ENCODE peak calls at places on chromosomes 5 and 9, in nine cellular contexts. X is PC-9, F is psoas muscle, Z is mucosa of descending colon, T is GM20000, N is AG09319, H is left ventricle myocardium inferior, P is progenitor cell of endocrine pancreas, D is GM12865. J is an unnamed sample.

GRCh38 chr5:112417931-112418358 is 1.1 kb downstream of the EPB41L4A start:
- DNase-seq in X (peak; percentile 37), F (peak; percentile 54), Z (peak; percentile 61), T (peak; percentile 60), N (no peak), H (peak; percentile 71), P (no peak), D (peak; percentile 78), J (peak; percentile 91)

GRCh38 chr5:135016926-135017325 is 17.1 kb downstream of the PITX1 start:
- DNase-seq in X (no peak), F (peak; percentile 39), Z (no peak), T (no peak), N (no peak), H (no peak), P (no peak), D (no peak), J (no peak)

GRCh38 chr5:317086-317811 is 4.3 kb upstream of the AHRR start:
- DNase-seq in X (no peak), F (no peak), Z (peak; percentile 64), T (peak; percentile 92), N (no peak), H (no peak), P (peak; percentile 63), D (peak; percentile 92), J (peak; percentile 83)

GRCh38 chr5:112192886-112193285 is 226.2 kb downstream of the EPB41L4A start:
- DNase-seq in X (no peak), F (no peak), Z (no peak), T (no peak), N (no peak), H (no peak), P (no peak), D (no peak), J (no peak)

GRCh38 chr9:120912958-120913672 is 13.5 kb downstream of the TRAF1 start:
- DNase-seq in X (no peak), F (no peak), Z (no peak), T (no peak), N (no peak), H (no peak), P (no peak), D (no peak), J (no peak)

GRCh38 chr5:66904189-66904588 is 292.4 kb downstream of the CD180 start:
- DNase-seq in X (no peak), F (no peak), Z (peak; percentile 10), T (no peak), N (no peak), H (no peak), P (no peak), D (no peak), J (no peak)

GRCh38 chr9:125632321-125633115 is 74.5 kb downstream of the MAPKAP1 start:
- DNase-seq in X (peak; percentile 57), F (no peak), Z (peak; percentile 28), T (peak; percentile 65), N (no peak), H (no peak), P (no peak), D (peak; percentile 93), J (peak; percentile 78)

GRCh38 chr5:101897914-101898313 is 398.2 kb downstream of the SLCO4C1 start:
- DNase-seq in X (no peak), F (no peak), Z (no peak), T (no peak), N (no peak), H (no peak), P (no peak), D (peak; percentile 3), J (no peak)

GRCh38 chr5:9222054-9222738 is 323.7 kb downstream of the SEMA5A start:
- DNase-seq in X (no peak), F (no peak), Z (no peak), T (no peak), N (no peak), H (no peak), P (no peak), D (no peak), J (no peak)

GRCh38 chr5:142433526-142434321 is 108.9 kb upstream of the SPRY4 start:
- DNase-seq in X (no peak), F (no peak), Z (no peak), T (no peak), N (no peak), H (no peak), P (no peak), D (no peak), J (no peak)

GRCh38 chr9:13268469-13268868 is 11.0 kb downstream of the MPDZ start:
- DNase-seq in X (peak; percentile 65), F (no peak), Z (no peak), T (no peak), N (no peak), H (no peak), P (no peak), D (no peak), J (no peak)

GRCh38 chr9:26656003-26656940 is 236.3 kb downstream of the CAAP1 start:
- DNase-seq in X (no peak), F (no peak), Z (peak; percentile 3), T (no peak), N (no peak), H (no peak), P (no peak), D (peak; percentile 21), J (peak; percentile 2)

GRCh38 chr5:14595189-14595588 is 13.6 kb downstream of the OTULINL start:
- DNase-seq in X (no peak), F (no peak), Z (peak; percentile 33), T (peak; percentile 71), N (no peak), H (no peak), P (no peak), D (peak; percentile 82), J (peak; percentile 70)
- TF ChIP-seq CTCF in X (no peak), F (no peak), Z (no peak), T (no peak), N (no peak), H (no peak), P (no peak), D (no peak), J (no peak)

DNA sequence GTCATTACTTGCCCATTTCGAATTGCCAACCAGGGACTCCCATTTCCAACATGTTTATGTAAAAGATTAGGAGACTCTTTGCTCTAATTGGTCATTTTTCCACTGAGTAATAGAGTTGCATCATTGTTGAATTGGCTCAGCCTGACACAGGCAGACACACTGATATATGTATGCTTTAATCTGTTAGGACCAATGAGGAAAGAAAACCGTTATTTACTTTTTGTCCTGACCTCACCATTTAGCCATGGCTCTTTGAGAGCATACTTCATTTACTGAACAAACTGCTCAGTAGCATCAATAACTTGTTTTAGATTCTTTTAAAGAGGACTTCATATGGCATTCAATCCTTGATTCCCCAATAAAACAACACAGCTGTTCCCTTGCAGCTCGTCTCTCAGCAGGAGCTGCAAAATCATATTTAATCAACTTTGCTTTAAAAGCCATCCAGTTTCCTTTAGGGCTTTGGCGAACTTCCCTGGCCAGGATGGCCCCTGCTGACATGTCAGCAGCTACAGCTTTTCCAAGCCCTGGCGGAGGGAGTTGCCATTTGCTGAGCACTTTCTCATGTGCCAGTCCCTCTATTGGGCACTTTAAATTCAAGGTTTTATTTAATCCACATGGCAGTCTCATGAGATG is 251.5 kb upstream of the TNC start:
- DNase-seq in X (no peak), F (no peak), Z (peak; percentile 3), T (no peak), N (peak; percentile 44), H (peak; percentile 23), P (no peak), D (no peak), J (no peak)
- TF ChIP-seq CTCF in X (no peak), F (no peak), Z (no peak), T (no peak), N (no peak), H (no peak), P (no peak), D (no peak), J (no peak)

GRCh38 chr5:131633830-131634229 is 1.2 kb downstream of the RAPGEF6 start:
- DNase-seq in X (no peak), F (no peak), Z (no peak), T (peak; percentile 11), N (no peak), H (no peak), P (no peak), D (peak; percentile 50), J (peak; percentile 20)

GRCh38 chr5:131635755-131636479 is 888 bp upstream of the RAPGEF6 start:
- DNase-seq in X (no peak), F (no peak), Z (peak; percentile 33), T (no peak), N (no peak), H (no peak), P (no peak), D (peak; percentile 62), J (peak; percentile 17)

GRCh38 chr5:131634666-131634995 is 398 bp downstream of the RAPGEF6 start:
- DNase-seq in X (peak; percentile 54), F (no peak), Z (no peak), T (peak; percentile 10), N (no peak), H (peak; percentile 50), P (peak; percentile 38), D (peak; percentile 78), J (peak; percentile 75)

GRCh38 chr5:131637694-131638093 is 2.7 kb upstream of the RAPGEF6 start:
- DNase-seq in X (no peak), F (no peak), Z (no peak), T (no peak), N (no peak), H (no peak), P (no peak), D (no peak), J (no peak)

DNA sequence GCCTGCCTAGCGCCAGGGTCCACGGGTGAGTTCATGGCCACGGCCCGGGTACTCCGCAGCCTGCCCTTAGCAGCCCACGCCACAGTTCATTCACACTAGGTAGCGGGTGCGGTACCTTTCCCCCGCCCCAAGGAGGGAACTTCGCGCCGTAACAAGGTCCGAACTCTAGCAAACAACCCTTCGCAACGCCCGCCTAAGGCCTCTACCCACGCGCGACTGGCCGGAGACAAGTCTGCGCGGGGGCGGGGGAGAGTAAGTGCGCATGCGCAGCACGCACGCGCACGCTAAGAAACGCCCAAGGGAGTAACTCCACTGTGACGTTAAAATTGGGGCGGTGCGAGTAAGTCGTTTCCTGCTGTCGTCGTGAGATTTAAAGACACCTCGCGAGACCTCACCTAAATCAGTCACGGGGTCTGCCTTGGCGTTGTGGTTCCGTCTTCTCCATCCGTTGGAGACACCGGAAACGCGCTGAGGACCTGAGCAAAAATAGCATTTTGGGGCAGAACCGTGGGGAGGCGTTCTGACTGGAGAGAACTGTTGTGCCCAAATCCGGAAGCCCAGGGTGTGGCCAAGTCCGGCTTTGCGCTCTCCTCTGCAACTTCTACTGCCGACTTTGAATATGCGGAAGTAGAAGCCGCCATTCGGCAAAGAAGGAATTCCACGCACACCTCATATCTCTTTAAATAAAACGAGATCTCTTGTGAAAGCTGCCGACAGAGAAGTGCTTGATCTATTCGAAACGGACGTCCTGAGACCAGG is at the start of gene RAPGEF6:
- DNase-seq in X (peak; percentile 99), F (peak; percentile 97), Z (peak; percentile 99), T (peak; percentile 83), N (peak; percentile 100), H (peak; percentile 96), P (peak; percentile 86), D (peak; percentile 100), J (peak; percentile 99)
- TF ChIP-seq CTCF in X (no peak), F (no peak), Z (no peak), T (no peak), N (no peak), H (peak; percentile 7), P (no peak), D (peak; percentile 0), J (no peak)

DNA sequence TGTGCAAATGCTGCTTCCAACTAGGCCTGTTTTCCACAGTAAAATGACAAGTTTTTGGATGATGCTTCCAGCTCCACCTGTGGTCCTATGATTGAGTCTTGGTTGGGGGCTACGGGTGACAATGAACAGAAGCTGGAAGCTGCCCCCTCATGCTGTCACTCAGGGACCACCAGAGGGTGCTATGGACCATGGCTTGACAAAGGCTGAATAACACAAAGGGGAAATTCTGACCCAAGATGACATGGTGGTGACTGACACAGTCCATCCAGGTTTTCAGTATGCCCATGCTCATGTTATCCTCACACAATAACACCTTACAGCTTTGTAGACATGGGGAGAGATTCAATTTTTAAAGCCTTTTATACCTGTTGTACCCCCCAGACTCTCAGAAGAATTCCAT is 23.9 kb upstream of the SAP30L start:
- DNase-seq in X (no peak), F (no peak), Z (no peak), T (peak; percentile 19), N (no peak), H (no peak), P (no peak), D (peak; percentile 51), J (peak; percentile 58)
- TF ChIP-seq CTCF in X (peak; percentile 56), F (no peak), Z (no peak), T (peak; percentile 24), N (peak; percentile 36), H (peak; percentile 52), P (peak; percentile 38), D (peak; percentile 54), J (no peak)